ENCODE peak calls at places on chromosomes 16 and 17, in five cellular contexts. V, F, Q, K and M are unnamed samples.

GRCh38 chr16:813916-814412 is 13.4 kb upstream of the GNG13 start:
- DNase-seq in Q (no peak), K (no peak), V (no peak), F (no peak), M (no peak)

GRCh38 chr16:69772560-69773254 is 10.6 kb downstream of the WWP2 start:
- DNase-seq in Q (no peak), V (no peak), K (no peak), F (no peak), M (no peak)

GRCh38 chr16:72426416-72426815 is 254.5 kb upstream of the PMFBP1 start:
- DNase-seq in V (no peak), K (no peak), Q (no peak), F (no peak), M (no peak)

GRCh38 chr16:25256821-25257503 is 683 bp downstream of the ZKSCAN2 start:
- DNase-seq in K (peak; percentile 44), Q (no peak), V (peak; percentile 44), F (peak; percentile 13), M (peak; percentile 16)

GRCh38 chr17:1462164-1463112 is 6.4 kb upstream of the CRK start:
- DNase-seq in V (no peak), Q (no peak), F (no peak), K (no peak), M (no peak)

GRCh38 chr17:63450551-63450950 is 4.4 kb upstream of the CYB561 start:
- DNase-seq in K (peak; percentile 56), Q (no peak), F (no peak), V (no peak), M (no peak)

GRCh38 chr16:88298166-88298881 is 84.4 kb upstream of the ZNF469 start:
- DNase-seq in V (no peak), F (no peak), K (no peak), Q (no peak), M (no peak)

GRCh38 chr16:57092786-57093301 is 461 bp downstream of the CPNE2 start:
- DNase-seq in V (peak; percentile 54), Q (no peak), F (peak; percentile 44), K (peak; percentile 94), M (peak; percentile 86)